ENCODE peak calls at places on chromosome 11, in nine cellular contexts. N is lower lobe of right lung; G is GM06990; I is fibroblast of pulmonary artery; K is NCI-H1105; X is stimulated activated CD4-positive, alpha-beta T cell treated with anti-CD3 and anti-CD28 coated beads, Interleukin-4, amount 100 ng/mL, for 48 hours; C is heart left ventricle; U is HuH-7.5; T is naive thymus-derived CD8-positive, alpha-beta T cell. Y is an unnamed sample.

GRCh38 chr11:31295308-31295707 is 74.2 kb downstream of the DCDC1 start:
- DNase-seq in G (no peak), T (no peak), K (no peak), N (no peak), C (no peak), I (no peak), U (no peak), X (no peak), Y (no peak)

GRCh38 chr11:34266090-34266912 is 91.5 kb downstream of the ABTB2 start:
- DNase-seq in X (no peak), I (peak), G (no peak), K (no peak), T (no peak), C (peak), U (no peak), N (no peak), Y (peak)

GRCh38 chr11:103125462-103125861 is 16.2 kb downstream of the DYNC2H1 start:
- DNase-seq in T (no peak), N (no peak), G (no peak), U (no peak), K (no peak), X (no peak), I (no peak), C (no peak), Y (no peak)

GRCh38 chr11:36478700-36479329 is 31.3 kb downstream of the TRAF6 start:
- DNase-seq in G (no peak), X (no peak), C (no peak), K (peak), I (peak), U (no peak), T (no peak), N (no peak), Y (peak)

GRCh38 chr11:133337905-133338536 is 194.3 kb downstream of the OPCML start:
- DNase-seq in T (no peak), N (no peak), U (no peak), I (no peak), K (no peak), X (no peak), C (no peak), G (no peak), Y (no peak)

GRCh38 chr11:34318111-34319037 is 39.4 kb downstream of the ABTB2 start:
- DNase-seq in N (no peak), K (no peak), C (no peak), X (no peak), I (peak), G (no peak), T (no peak), U (no peak), Y (peak)

GRCh38 chr11:5123802-5124521 is 14.2 kb downstream of the OR52A5 start:
- DNase-seq in G (peak), X (peak), U (peak), T (no peak), N (no peak), I (peak), C (peak), K (peak), Y (peak)

GRCh38 chr11:133168016-133168415 is 364.3 kb downstream of the OPCML start:
- DNase-seq in X (no peak), G (no peak), U (no peak), I (no peak), N (no peak), K (no peak), T (no peak), C (no peak), Y (no peak)

GRCh38 chr11:74269161-74269809 is 42.2 kb downstream of the P4HA3 start:
- DNase-seq in N (no peak), T (no peak), G (no peak), C (no peak), K (no peak), X (no peak), I (peak), U (no peak), Y (peak)

GRCh38 chr11:15507592-15507991 is 392.9 kb downstream of the INSC start:
- DNase-seq in K (no peak), C (no peak), G (no peak), N (no peak), U (no peak), T (no peak), X (no peak), I (no peak), Y (no peak)

GRCh38 chr11:2686360-2687222 is 13.2 kb downstream of the KCNQ1OT1 start:
- DNase-seq in X (no peak), C (no peak), K (no peak), G (no peak), T (no peak), I (no peak), N (no peak), U (no peak), Y (no peak)

GRCh38 chr11:1049911-1050580 is 13.5 kb upstream of the MUC6 start:
- DNase-seq in N (no peak), G (peak), K (no peak), C (peak), T (no peak), U (no peak), I (no peak), X (no peak), Y (no peak)

GRCh38 chr11:77201991-77202841 is 74.2 kb downstream of the MYO7A start:
- DNase-seq in I (no peak), X (no peak), U (no peak), N (peak), G (no peak), K (no peak), C (peak), T (no peak), Y (no peak)

GRCh38 chr11:128327274-128327673 is 260.1 kb downstream of the ETS1 start:
- DNase-seq in X (no peak), U (no peak), N (no peak), K (no peak), I (no peak), T (no peak), G (no peak), C (no peak), Y (no peak)

GRCh38 chr11:134932761-134933160 is 520.7 kb upstream of the B3GAT1 start:
- DNase-seq in I (no peak), N (no peak), K (no peak), G (no peak), X (no peak), C (no peak), T (no peak), U (no peak), Y (no peak)

GRCh38 chr11:14422052-14422813 is 63.2 kb upstream of the RRAS2 start:
- DNase-seq in G (no peak), T (no peak), X (no peak), C (peak), I (peak), N (peak), K (peak), U (no peak), Y (peak)

GRCh38 chr11:72470386-72470785 is 36.1 kb upstream of the CLPB start:
- DNase-seq in I (no peak), C (no peak), K (no peak), N (no peak), T (no peak), X (no peak), G (no peak), U (no peak), Y (no peak)

GRCh38 chr11:7543302-7543701 is 29.5 kb downstream of the PPFIBP2 start:
- DNase-seq in U (no peak), I (no peak), C (no peak), G (no peak), K (no peak), T (no peak), N (no peak), X (no peak), Y (no peak)

GRCh38 chr11:111429066-111429506 is 50.0 kb upstream of the POU2AF1 start:
- DNase-seq in K (peak), X (peak), T (no peak), N (no peak), C (no peak), I (peak), G (no peak), U (peak), Y (peak)

GRCh38 chr11:10500263-10500601 is 40.8 kb downstream of the RNF141 start:
- DNase-seq in G (no peak), N (no peak), K (no peak), C (no peak), T (no peak), X (no peak), I (no peak), U (no peak), Y (no peak)

GRCh38 chr11:68461284-68461861 is 821 bp downstream of the PPP6R3 start:
- DNase-seq in N (no peak), T (no peak), C (no peak), U (no peak), G (no peak), X (no peak), I (peak), K (peak), Y (peak)

GRCh38 chr11:93577291-93577690 is 34.1 kb upstream of the SMCO4 start:
- DNase-seq in T (no peak), K (no peak), C (no peak), U (no peak), I (peak), N (no peak), X (no peak), G (no peak), Y (peak)

GRCh38 chr11:71096751-71097388 is 155.5 kb downstream of the SHANK2 start:
- DNase-seq in C (no peak), T (no peak), G (no peak), U (no peak), N (no peak), K (no peak), X (no peak), I (no peak), Y (peak)

GRCh38 chr11:14547440-14547839 is 27.3 kb upstream of the PSMA1 start:
- DNase-seq in X (no peak), U (no peak), N (no peak), I (no peak), K (no peak), T (no peak), G (no peak), C (no peak), Y (no peak)

GRCh38 chr11:7204778-7205177 is 46.9 kb upstream of the SYT9 start:
- DNase-seq in K (no peak), T (no peak), U (no peak), C (no peak), G (no peak), I (peak), X (no peak), N (no peak), Y (no peak)

GRCh38 chr11:115676768-115677167 is 172.6 kb upstream of the CADM1 start:
- DNase-seq in K (no peak), I (no peak), X (no peak), C (no peak), U (no peak), G (no peak), N (no peak), T (no peak), Y (peak)

GRCh38 chr11:78205691-78206090 is 17.0 kb downstream of the USP35 start:
- DNase-seq in K (no peak), I (no peak), T (no peak), G (no peak), N (no peak), C (no peak), X (no peak), U (no peak), Y (no peak)

GRCh38 chr11:45104006-45104789 is 42.2 kb upstream of the PRDM11 start:
- DNase-seq in I (no peak), G (no peak), X (no peak), K (no peak), N (no peak), C (no peak), T (no peak), U (no peak), Y (no peak)

GRCh38 chr11:84780689-84781293 is 846.4 kb downstream of the DLG2 start:
- DNase-seq in X (no peak), G (no peak), K (peak), T (no peak), U (peak), N (no peak), C (no peak), I (peak), Y (peak)

GRCh38 chr11:15967966-15968365 is 388.4 kb downstream of the SOX6 start:
- DNase-seq in N (no peak), U (no peak), G (no peak), X (no peak), I (peak), K (no peak), T (no peak), C (no peak), Y (peak)

GRCh38 chr11:66136752-66137123 is 66.7 kb downstream of the PACS1 start:
- DNase-seq in I (peak), X (no peak), C (no peak), K (no peak), U (peak), T (no peak), N (no peak), G (peak), Y (peak)

GRCh38 chr11:26073646-26074045 is 258.3 kb upstream of the ANO3 start:
- DNase-seq in U (no peak), G (no peak), T (no peak), X (no peak), K (no peak), I (no peak), C (no peak), N (no peak), Y (no peak)

GRCh38 chr11:132962026-132962425 is 570.3 kb downstream of the OPCML start:
- DNase-seq in C (no peak), X (no peak), I (peak), T (no peak), U (no peak), G (no peak), N (no peak), K (no peak), Y (peak)

GRCh38 chr11:111542606-111543275 is 2.2 kb downstream of the LAYN start:
- DNase-seq in I (no peak), C (no peak), N (no peak), G (no peak), X (no peak), K (no peak), U (no peak), T (no peak), Y (no peak)

GRCh38 chr11:65895482-65895981 is 4.7 kb downstream of the FOSL1 start:
- DNase-seq in T (no peak), K (no peak), U (no peak), N (peak), I (no peak), C (no peak), X (no peak), G (no peak), Y (no peak)

Y was measured in IMR-90.